ENCODE peak calls at places on chromosomes 11 and 22, in ten cellular contexts. A is left ventricle myocardium inferior; H is GM12864; K is activated T-cell treated with anti-CD3 and anti-CD28 coated beads for 1 hour; B is A549; S is germinal center; C is activated T-helper 1 cell treated with anti-CD3 and anti-CD28 coated beads, Interleukin-2, amount 50 U/mL, for 16 hours; O is activated naive CD8-positive, alpha-beta T cell treated with anti-CD3 and anti-CD28 coated beads, Interleukin-2, amount 50 U/mL, for 24 hours; Y is iris pigment epithelial cell; I is ovary. T is an unnamed sample.
A peak's percentile ranks its signal among the peaks of the same experiment; 100 is the strongest.

GRCh38 chr11:57650739-57651090 is 1.0 kb upstream of the YPEL4 start:
- DNase-seq in Y (no peak), C (no peak), H (no peak), K (no peak), S (no peak), B (no peak), I (no peak), O (no peak), A (no peak), T (no peak)

GRCh38 chr11:118051611-118052461 is 25.0 kb upstream of the TMPRSS4 start:
- DNase-seq in H (peak; percentile 27), S (no peak), Y (no peak), O (peak; percentile 54), A (no peak), C (peak; percentile 40), B (no peak), K (peak; percentile 52), I (no peak), T (no peak)

GRCh38 chr11:57087966-57088365 is 93.8 kb upstream of the LRRC55 start:
- DNase-seq in O (no peak), I (no peak), H (no peak), B (no peak), A (no peak), Y (no peak), S (no peak), K (no peak), C (no peak), T (no peak)

GRCh38 chr11:101466352-101466751 is 117.5 kb downstream of the TRPC6 start:
- DNase-seq in O (no peak), S (no peak), C (no peak), Y (no peak), K (no peak), B (no peak), H (no peak), I (no peak), A (no peak), T (peak; percentile 64)

GRCh38 chr22:45318558-45319318 is 9.0 kb downstream of the FAM118A start:
- DNase-seq in H (no peak), I (no peak), B (no peak), C (no peak), K (peak; percentile 29), Y (peak; percentile 61), O (peak; percentile 33), S (no peak), A (no peak), T (peak; percentile 71)

GRCh38 chr11:19987243-19987870 is 172.9 kb downstream of the DBX1 start:
- DNase-seq in S (no peak), Y (no peak), O (no peak), K (no peak), I (no peak), H (no peak), A (no peak), B (no peak), C (no peak), T (no peak)

GRCh38 chr11:64407630-64408029 is 48.7 kb downstream of the RPS6KA4 start:
- DNase-seq in H (no peak), B (no peak), S (no peak), I (no peak), Y (no peak), A (no peak), O (no peak), C (no peak), K (no peak), T (no peak)

GRCh38 chr11:79227732-79228416 is 213.0 kb downstream of the TENM4 start:
- DNase-seq in H (no peak), S (no peak), C (no peak), O (no peak), B (no peak), K (no peak), A (no peak), Y (no peak), I (no peak), T (no peak)

GRCh38 chr11:5174934-5175333 is 20.4 kb upstream of the OR52A1 start:
- DNase-seq in Y (no peak), C (no peak), K (no peak), O (no peak), B (no peak), S (no peak), A (no peak), H (no peak), I (no peak), T (no peak)

GRCh38 chr11:78131956-78132355 is 7.5 kb downstream of the ALG8 start:
- DNase-seq in O (no peak), K (no peak), S (no peak), C (no peak), H (no peak), I (no peak), B (no peak), A (no peak), Y (peak; percentile 29), T (peak; percentile 56)

GRCh38 chr11:97739892-97740782 is 1280.6 kb upstream of the CNTN5 start:
- DNase-seq in B (no peak), C (no peak), I (no peak), H (no peak), A (no peak), Y (peak; percentile 87), O (no peak), K (no peak), S (no peak), T (peak; percentile 16)

GRCh38 chr22:21697866-21698265 is 32.1 kb downstream of the PPIL2 start:
- DNase-seq in Y (peak; percentile 52), I (no peak), O (no peak), B (no peak), K (no peak), A (no peak), S (no peak), C (no peak), H (no peak), T (peak; percentile 49)

T was measured in astrocyte of the hippocampus.